ENCODE peak calls at places on chromosomes 11 and 22, in six cellular contexts. W, X, L, G, U and J are unnamed samples.

GRCh38 chr11:66420671-66421476 is at the start of gene NPAS4:
- DNase-seq in W (no peak), X (no peak), L (no peak), G (no peak), U (no peak), J (no peak)

GRCh38 chr11:72333657-72334056 is 89.7 kb upstream of the PHOX2A start:
- DNase-seq in W (no peak), X (no peak), L (no peak), G (no peak), U (no peak), J (no peak)

GRCh38 chr11:69287968-69288882 is 5.7 kb upstream of the MYEOV start:
- DNase-seq in W (no peak), X (no peak), L (peak; percentile 45), G (no peak), U (peak; percentile 87), J (no peak)

GRCh38 chr11:64060861-64061444 is 25.2 kb downstream of the FLRT1 start:
- DNase-seq in W (no peak), X (no peak), L (no peak), G (no peak), U (peak; percentile 82), J (no peak)

GRCh38 chr11:99968336-99968735 is 718.8 kb upstream of the ARHGAP42 start:
- DNase-seq in W (no peak), X (no peak), L (no peak), G (peak; percentile 65), U (no peak), J (no peak)

GRCh38 chr11:117814766-117815261 is 9.7 kb downstream of the FXYD2 start:
- DNase-seq in W (no peak), X (peak; percentile 65), L (peak; percentile 89), G (no peak), U (peak; percentile 79), J (peak; percentile 42)

GRCh38 chr11:74671520-74672196 is 59.6 kb downstream of the CHRDL2 start:
- DNase-seq in W (peak; percentile 65), X (no peak), L (no peak), G (peak; percentile 80), U (no peak), J (no peak)

GRCh38 chr11:2554338-2555240 is 109.8 kb downstream of the KCNQ1 start:
- DNase-seq in W (no peak), X (no peak), L (no peak), G (no peak), U (peak; percentile 60), J (no peak)

GRCh38 chr22:42901790-42902508 is 44.9 kb upstream of the ARFGAP3 start:
- DNase-seq in W (no peak), X (no peak), L (no peak), G (no peak), U (no peak), J (no peak)

GRCh38 chr11:96188625-96189006 is 154.4 kb downstream of the MAML2 start:
- DNase-seq in W (peak; percentile 39), X (no peak), L (no peak), G (peak; percentile 59), U (no peak), J (no peak)

GRCh38 chr22:26860233-26860765 is 202.9 kb downstream of the MIAT start:
- DNase-seq in W (no peak), X (no peak), L (no peak), G (no peak), U (no peak), J (no peak)

GRCh38 chr11:120185678-120186407 is 25.0 kb upstream of the OAF start:
- DNase-seq in W (no peak), X (peak; percentile 18), L (no peak), G (no peak), U (no peak), J (no peak)